ENCODE peak calls at places on chromosomes 7 and 10, in eight cellular contexts. P is choroid plexus epithelial cell; V is T47D; R is Panc1; F is stimulated activated CD4-positive, alpha-beta T cell treated with anti-CD3 and anti-CD28 coated beads, Interleukin-1b, Interleukin-23, amount 100 ng/mL, for 4 hours; O is naive thymus-derived CD4-positive, alpha-beta T cell; U is Peyer's patch; L is stimulated activated CD8-positive, alpha-beta memory T cell treated with anti-CD3 and anti-CD28 coated beads, Interleukin-15, amount 100 ng/mL, for 4 hours. Q is an unnamed sample.

GRCh38 chr10:23399701-23400144 is 39.2 kb upstream of the OTUD1 start:
- DNase-seq in P (peak), V (no peak), R (peak), F (no peak), O (no peak), U (no peak), L (no peak), Q (peak)

GRCh38 chr10:68598978-68599753 is 39.0 kb downstream of the TET1 start:
- DNase-seq in P (no peak), V (no peak), R (no peak), F (no peak), O (no peak), U (no peak), L (no peak), Q (no peak)

GRCh38 chr10:131650169-131650705 is 250.6 kb upstream of the PPP2R2D start:
- DNase-seq in P (no peak), V (no peak), R (no peak), F (no peak), O (no peak), U (no peak), L (no peak), Q (no peak)

GRCh38 chr7:97735075-97735474 is 3.2 kb downstream of the TAC1 start:
- DNase-seq in P (no peak), V (no peak), R (no peak), F (no peak), O (no peak), U (no peak), L (no peak), Q (no peak)

GRCh38 chr7:115094163-115094562 is 172.3 kb downstream of the MDFIC start:
- DNase-seq in P (peak), V (no peak), R (no peak), F (no peak), O (no peak), U (no peak), L (no peak), Q (no peak)

GRCh38 chr7:21898265-21898930 is 47.3 kb downstream of the CDCA7L start:
- DNase-seq in P (no peak), V (no peak), R (no peak), F (no peak), O (peak), U (peak), L (no peak), Q (no peak)

GRCh38 chr10:62728479-62728878 is 76.0 kb upstream of the ADO start:
- DNase-seq in P (no peak), V (no peak), R (no peak), F (no peak), O (no peak), U (no peak), L (no peak), Q (no peak)

GRCh38 chr10:85795460-85795859 is 571.1 kb downstream of the GRID1 start:
- DNase-seq in P (no peak), V (no peak), R (no peak), F (no peak), O (no peak), U (no peak), L (no peak), Q (no peak)

GRCh38 chr7:83976302-83976701 is 218.3 kb downstream of the SEMA3A start:
- DNase-seq in P (peak), V (no peak), R (peak), F (no peak), O (peak), U (no peak), L (no peak), Q (peak)

GRCh38 chr10:88114368-88114767 is 250.9 kb downstream of the PTEN start:
- DNase-seq in P (peak), V (peak), R (peak), F (no peak), O (peak), U (peak), L (no peak), Q (no peak)

Q was measured in osteoblast.